ENCODE peak calls at places on chromosomes 12 and 14, in seven cellular contexts. V is left ventricle myocardium inferior, B is breast epithelium, Z is ascending aorta, P is heart right ventricle, N is transverse colon, T is heart left ventricle. D is an unnamed sample. For H3K4me1 and H3K36me3, the result is how much of the 10 kb centered on the place peaks cover.

GRCh38 chr14:52790011-52790755 is 1.2 kb downstream of the GNPNAT1 start:
- DNase-seq in P (no peak), Z (no peak), B (no peak), V (no peak), N (no peak), T (no peak), D (no peak)

GRCh38 chr14:68285421-68286179 is 466.0 kb downstream of the RAD51B start:
- DNase-seq in V (no peak), Z (no peak), B (no peak), T (no peak), N (peak), P (no peak), D (peak)

GRCh38 chr12:11701398-11701797 is 51.9 kb downstream of the ETV6 start:
- DNase-seq in N (no peak), V (no peak), T (no peak), B (no peak), Z (no peak), P (no peak), D (no peak)

GRCh38 chr12:6056406-6057211 is 67.9 kb downstream of the VWF start:
- DNase-seq in Z (no peak), N (no peak), P (no peak), V (no peak), T (no peak), B (no peak), D (no peak)

GRCh38 chr14:30005114-30005698 is 77.6 kb upstream of the PRKD1 start:
- DNase-seq in T (no peak), V (no peak), N (no peak), B (no peak), Z (no peak), P (no peak), D (no peak)

GRCh38 chr14:25050494-25051170 is 685 bp upstream of the STXBP6 start:
- DNase-seq in T (no peak), Z (no peak), N (no peak), V (no peak), P (peak), B (no peak), D (no peak)

GRCh38 chr14:73913256-73913655 is 26.6 kb downstream of the ZNF410 start:
- DNase-seq in T (no peak), Z (no peak), N (no peak), V (no peak), P (no peak), B (no peak), D (no peak)

GRCh38 chr14:91078095-91078737 is 17.8 kb upstream of the RPS6KA5 start:
- DNase-seq in B (no peak), V (no peak), T (no peak), Z (no peak), P (no peak), N (no peak), D (no peak)

GRCh38 chr12:56941299-56942017 is 7.2 kb upstream of the SDR9C7 start:
- DNase-seq in T (no peak), P (no peak), B (no peak), V (no peak), Z (no peak), N (no peak), D (no peak)

GRCh38 chr14:89340200-89340667 is 76.8 kb downstream of the FOXN3 start:
- DNase-seq in N (no peak), V (no peak), B (no peak), T (no peak), Z (no peak), P (no peak), D (no peak)

GRCh38 chr14:89343356-89343755 is 73.7 kb downstream of the FOXN3 start:
- DNase-seq in T (no peak), B (no peak), P (no peak), N (no peak), V (no peak), Z (no peak), D (no peak)

GRCh38 chr14:89339579-89339978 is 77.5 kb downstream of the FOXN3 start:
- DNase-seq in V (no peak), Z (no peak), T (no peak), B (no peak), N (no peak), P (no peak), D (no peak)

GRCh38 chr14:89340782-89341181 is 76.3 kb downstream of the FOXN3 start:
- DNase-seq in B (no peak), P (no peak), Z (no peak), V (no peak), N (no peak), T (no peak), D (no peak)

GRCh38 chr14:89342049-89342448 is 75.0 kb downstream of the FOXN3 start:
- DNase-seq in P (no peak), V (no peak), B (no peak), N (no peak), Z (no peak), T (no peak), D (no peak)
- H3K4me1 ChIP-seq in P (half or more), V (half or more), B (under half), N (under half), Z (under half), T (half or more), D (under half)

DNA sequence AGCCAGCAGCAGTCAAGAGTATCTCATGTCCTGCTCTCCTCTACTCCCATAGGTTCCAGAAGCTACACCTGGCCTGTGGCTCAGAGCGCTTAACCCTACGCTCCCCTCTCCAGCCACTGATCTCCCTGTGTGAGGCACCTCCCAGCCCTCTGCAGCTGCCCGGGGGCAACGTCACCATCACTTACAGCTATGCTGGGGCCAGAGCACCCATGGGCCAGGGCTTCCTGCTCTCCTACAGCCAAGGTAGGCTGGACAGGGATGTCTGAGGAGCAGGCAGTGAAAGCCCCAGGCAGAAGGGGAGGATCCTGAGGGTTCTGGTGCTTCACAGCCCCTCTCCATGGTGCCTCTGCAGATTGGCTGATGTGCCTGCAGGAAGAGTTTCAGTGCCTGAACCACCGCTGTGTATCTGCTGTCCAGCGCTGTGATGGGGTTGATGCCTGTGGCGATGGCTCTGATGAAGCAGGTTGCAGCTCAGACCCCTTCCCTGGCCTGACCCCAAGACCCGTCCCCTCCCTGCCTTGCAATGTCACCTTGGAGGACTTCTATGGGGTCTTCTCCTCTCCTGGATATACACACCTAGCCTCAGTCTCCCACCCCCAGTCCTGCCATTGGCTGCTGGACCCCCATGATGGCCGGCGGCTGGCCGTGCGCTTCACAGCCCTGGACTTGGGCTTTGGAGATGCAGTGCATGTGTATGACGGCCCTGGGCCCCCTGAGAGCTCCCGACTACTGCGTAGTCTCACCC is 3.6 kb downstream of the LRP10 start:
- DNase-seq in N (no peak), Z (no peak), T (no peak), P (no peak), B (peak), V (no peak), D (no peak)
- H3K36me3 ChIP-seq in N (under half), Z (half or more), T (half or more), P (half or more), B (under half), V (half or more), D (half or more)

GRCh38 chr14:64714432-64715025 is 10.3 kb downstream of the PLEKHG3 start:
- DNase-seq in Z (no peak), N (no peak), V (no peak), B (peak), T (no peak), P (no peak), D (no peak)
- H3K27ac ChIP-seq in Z (peak), N (peak), V (peak), B (peak), T (no peak), P (no peak), D (no peak)

DNA sequence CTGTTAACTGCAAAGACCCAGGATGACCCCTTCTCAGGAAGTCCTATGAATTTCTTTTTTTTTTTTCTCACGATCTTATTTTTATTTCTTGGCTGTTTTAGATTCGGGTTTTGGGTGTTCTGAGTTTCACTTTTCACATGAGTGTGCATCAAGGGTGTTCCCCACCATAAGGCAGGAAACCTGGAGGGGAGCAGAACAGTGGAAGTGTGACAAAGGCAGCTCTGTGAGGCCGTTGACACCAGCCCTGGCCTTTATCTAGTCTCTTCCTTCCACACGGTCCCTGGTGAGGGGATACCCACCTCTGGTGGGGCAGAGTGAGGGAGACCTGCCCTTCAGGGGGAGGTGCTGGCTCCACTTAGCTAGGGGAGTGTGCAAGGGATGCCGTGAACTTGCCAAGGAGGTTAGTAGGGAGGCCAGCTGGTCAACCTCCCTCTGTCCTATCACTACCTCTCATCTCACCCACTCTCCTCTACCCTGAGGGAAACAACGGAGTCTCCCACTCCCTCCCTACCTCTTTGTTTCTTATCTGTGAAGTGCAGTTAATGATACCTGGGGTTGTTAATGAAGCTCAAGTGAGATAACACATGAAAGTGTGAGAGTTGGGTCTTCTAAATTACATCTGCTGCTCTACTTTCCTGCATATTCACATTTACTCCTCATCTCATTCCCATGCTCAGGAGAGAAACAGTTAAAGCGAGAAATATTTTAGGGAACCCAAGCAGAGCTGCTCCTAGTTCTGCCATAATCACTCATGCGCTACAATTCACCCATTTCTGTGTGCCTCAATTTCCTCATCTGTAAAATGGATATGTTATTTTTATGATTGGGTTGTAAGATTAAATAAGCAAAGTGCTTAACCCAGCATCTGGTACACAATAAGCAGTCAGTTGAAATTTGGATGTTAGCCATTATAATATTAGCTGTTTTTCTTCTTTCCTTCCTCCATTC is 4.4 kb upstream of the GALNT6 start:
- DNase-seq in P (no peak), V (no peak), B (no peak), Z (no peak), T (no peak), N (no peak), D (no peak)
- H3K4me1 ChIP-seq in P (under half), V (under half), B (under half), Z (under half), T (under half), N (under half), D (under half)

DNA sequence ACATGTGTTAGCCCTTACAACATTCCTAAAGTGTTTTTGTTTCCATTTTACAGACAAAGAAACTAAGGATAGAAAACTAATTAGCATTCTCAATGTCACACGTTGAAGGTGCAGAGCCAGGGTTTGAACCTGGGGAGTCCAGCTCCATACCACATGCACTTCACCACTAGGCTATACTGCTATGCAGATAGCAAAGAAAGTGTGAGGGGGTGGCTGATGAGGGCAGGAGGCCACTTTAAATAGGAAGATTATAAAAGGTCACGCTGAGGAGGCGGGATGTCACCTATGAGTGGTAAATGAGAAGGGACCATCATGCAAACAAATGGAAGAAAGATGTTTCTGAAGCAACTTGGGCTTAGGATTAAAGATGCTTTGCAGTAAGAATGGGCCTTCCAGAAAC is 213.9 kb downstream of the EGLN3 start:
- DNase-seq in N (no peak), P (no peak), Z (no peak), B (no peak), V (no peak), T (no peak), D (no peak)
- H3K36me3 ChIP-seq in N (under half), P (under half), Z (under half), B (under half), V (under half), T (under half), D (under half)

GRCh38 chr12:26939192-26939832 is 1.0 kb downstream of the FGFR1OP2 start:
- DNase-seq in N (no peak), V (no peak), T (no peak), Z (no peak), P (no peak), B (no peak), D (no peak)
- H3K27ac ChIP-seq in N (peak), V (peak), T (peak), Z (peak), P (peak), B (peak), D (peak)

GRCh38 chr14:95226801-95227200 is 69.5 kb upstream of the DICER1 start:
- DNase-seq in B (no peak), V (no peak), P (no peak), Z (no peak), N (no peak), T (no peak), D (no peak)

GRCh38 chr14:95231966-95232365 is 74.6 kb upstream of the DICER1 start:
- DNase-seq in N (peak), B (no peak), V (no peak), T (no peak), Z (no peak), P (no peak), D (no peak)

GRCh38 chr14:95228240-95228639 is 70.9 kb upstream of the DICER1 start:
- DNase-seq in Z (no peak), V (no peak), B (no peak), T (no peak), N (no peak), P (no peak), D (no peak)

GRCh38 chr14:95227279-95227860 is 70.0 kb upstream of the DICER1 start:
- DNase-seq in V (no peak), T (no peak), P (no peak), N (no peak), B (peak), Z (no peak), D (no peak)

DNA sequence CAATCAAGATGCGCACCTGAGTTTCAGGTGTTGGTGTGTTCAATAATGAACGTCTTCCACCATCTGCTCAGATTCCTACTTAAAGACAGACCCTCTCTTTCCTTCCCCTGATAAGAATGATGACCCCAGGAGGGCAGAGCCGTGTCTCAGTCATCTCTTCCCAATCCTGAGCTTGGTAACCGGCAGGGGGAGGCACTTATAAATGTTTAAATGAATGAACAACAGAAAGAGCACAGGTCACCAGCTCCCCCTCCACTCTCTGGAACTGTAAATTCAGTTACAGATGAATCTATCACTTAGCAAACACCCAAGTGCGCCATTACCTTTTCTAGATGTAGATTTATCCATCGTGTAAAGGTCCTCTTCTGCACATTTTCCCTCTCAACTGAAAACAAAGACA is 72.4 kb upstream of the DICER1 start:
- DNase-seq in Z (no peak), B (no peak), T (no peak), P (no peak), V (no peak), N (no peak), D (no peak)
- H3K4me1 ChIP-seq in Z (under half), B (under half), T (under half), P (under half), V (under half), N (under half), D (under half)

DNA sequence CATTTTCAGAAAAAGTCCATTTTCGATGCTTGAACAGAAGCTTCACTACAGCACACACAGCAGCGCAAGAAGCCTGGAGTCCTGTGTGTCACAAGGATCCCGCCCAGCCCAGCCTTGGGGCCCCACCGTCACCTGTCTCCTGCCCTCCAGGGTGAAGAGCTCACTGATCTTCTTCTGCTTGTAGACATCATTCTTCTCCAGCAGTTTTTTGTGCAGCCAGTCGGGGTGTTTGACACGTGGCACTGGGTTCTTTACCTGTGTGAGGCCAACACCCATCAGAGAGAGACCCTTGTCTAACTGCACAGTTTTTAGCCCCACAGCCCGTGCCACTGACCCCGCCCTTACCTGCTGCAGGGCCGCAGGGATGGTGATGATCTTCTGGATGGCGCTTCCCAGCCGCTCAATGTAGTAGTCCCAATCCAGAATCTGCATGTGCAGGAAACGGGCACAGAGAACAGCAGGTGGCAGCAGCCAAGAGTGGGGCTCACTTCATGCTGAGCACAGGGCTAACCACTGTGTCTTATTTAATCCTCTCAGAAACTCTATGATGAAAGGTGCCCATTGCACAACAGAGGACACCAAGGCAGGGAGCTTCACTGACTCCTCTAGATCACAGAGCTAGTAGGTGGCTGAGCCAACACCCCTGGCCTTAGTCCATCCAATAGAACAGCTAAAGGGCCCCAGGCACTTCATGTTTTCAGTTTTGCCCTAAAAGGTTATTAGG is 30.0 kb downstream of the POLE start:
- DNase-seq in B (no peak), T (no peak), Z (no peak), P (no peak), N (no peak), V (no peak), D (no peak)
- H3K36me3 ChIP-seq in B (under half), T (half or more), Z (half or more), P (half or more), N (under half), V (half or more), D (half or more)

D was measured in lower lobe of right lung.